ENCODE peak calls at places on chromosomes 13 and 19, in five cellular contexts. R, Q, G, Z and F are unnamed samples.

GRCh38 chr13:20160346-20161274 is at the start of gene GJA3:
- DNase-seq in Z (peak; percentile 72), Q (no peak), G (no peak), R (peak; percentile 60), F (no peak)

GRCh38 chr19:10454267-10454666 is 33.9 kb downstream of the PDE4A start:
- DNase-seq in R (no peak), Q (no peak), Z (no peak), G (no peak), F (peak; percentile 55)

GRCh38 chr19:24063312-24063711 is 23.7 kb upstream of the ZNF254 start:
- DNase-seq in Q (no peak), Z (no peak), G (no peak), R (no peak), F (no peak)

GRCh38 chr13:102675115-102675514 is 19.7 kb downstream of the METTL21C start:
- DNase-seq in G (no peak), Z (no peak), Q (no peak), R (no peak), F (no peak)

GRCh38 chr19:30133803-30134202 is 191.8 kb downstream of the URI1 start:
- DNase-seq in G (no peak), Q (no peak), R (no peak), Z (no peak), F (no peak)

GRCh38 chr13:37138169-37138568 is 32.7 kb upstream of the CSNK1A1L start:
- DNase-seq in Q (no peak), R (peak; percentile 23), G (no peak), Z (no peak), F (peak; percentile 22)

GRCh38 chr13:109157275-109157674 is 527.9 kb downstream of the MYO16 start:
- DNase-seq in R (peak; percentile 8), G (no peak), Q (no peak), Z (no peak), F (no peak)

GRCh38 chr19:49710372-49710951 is 19.5 kb downstream of the CPT1C start:
- DNase-seq in R (no peak), Z (no peak), G (no peak), Q (no peak), F (no peak)

GRCh38 chr13:98944336-98944735 is 33.5 kb downstream of the DOCK9 start:
- DNase-seq in Z (no peak), Q (no peak), R (peak; percentile 18), G (no peak), F (no peak)

GRCh38 chr13:78732445-78733017 is 73.6 kb upstream of the OBI1 start:
- DNase-seq in G (no peak), Z (no peak), Q (no peak), R (no peak), F (no peak)

DNA sequence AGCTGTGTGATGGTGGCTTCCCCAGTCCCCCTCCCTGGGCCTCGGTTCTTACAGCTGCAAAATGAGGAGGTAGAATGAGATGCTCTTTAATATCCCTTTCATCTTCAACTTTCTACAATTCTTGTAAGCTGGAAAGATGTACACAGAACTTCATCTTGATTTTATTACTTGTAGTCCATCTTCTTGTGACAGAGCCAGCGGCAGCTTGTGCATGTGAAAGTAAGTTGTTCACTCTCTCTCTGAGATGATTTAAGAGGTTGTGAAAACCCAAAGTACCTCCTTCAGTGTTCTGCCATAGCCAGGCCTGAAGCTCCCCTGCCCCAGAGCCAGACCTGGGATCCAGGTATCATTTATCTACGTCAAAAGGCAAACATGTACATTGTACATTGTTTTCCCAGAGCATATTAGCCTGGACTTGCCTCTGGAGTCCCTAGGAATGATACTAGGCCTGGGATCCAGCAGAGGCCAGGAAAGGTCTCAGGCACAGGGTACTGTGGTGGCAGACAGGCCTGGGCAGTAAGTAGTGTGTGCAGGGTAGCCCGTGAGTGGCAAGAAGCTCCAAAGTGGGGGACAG is 3.3 kb upstream of the UBE2L5 start:
- DNase-seq in Z (no peak), Q (no peak), R (no peak), G (no peak), F (no peak)
- H3K27ac ChIP-seq in Z (no peak overlapping the region), Q (no peak overlapping the region), R (no peak overlapping the region), G (no peak overlapping the region), F (no peak overlapping the region)

GRCh38 chr19:31152906-31153305 is 196.3 kb downstream of the TSHZ3 start:
- DNase-seq in Q (no peak), R (peak; percentile 22), Z (no peak), G (no peak), F (no peak)
- H3K27ac ChIP-seq in Q (no peak overlapping the region), R (peak overlapping the region; percentile 77), Z (no peak overlapping the region), G (no peak overlapping the region), F (no peak overlapping the region)

GRCh38 chr19:7869910-7870511 is 4.2 kb downstream of the PRR36 start:
- DNase-seq in G (peak; percentile 55), Z (no peak), R (peak; percentile 41), Q (no peak), F (no peak)
- H3K27ac ChIP-seq in G (no peak overlapping the region), Z (no peak overlapping the region), R (no peak overlapping the region), Q (peak overlapping the region; percentile 29), F (no peak overlapping the region)

DNA sequence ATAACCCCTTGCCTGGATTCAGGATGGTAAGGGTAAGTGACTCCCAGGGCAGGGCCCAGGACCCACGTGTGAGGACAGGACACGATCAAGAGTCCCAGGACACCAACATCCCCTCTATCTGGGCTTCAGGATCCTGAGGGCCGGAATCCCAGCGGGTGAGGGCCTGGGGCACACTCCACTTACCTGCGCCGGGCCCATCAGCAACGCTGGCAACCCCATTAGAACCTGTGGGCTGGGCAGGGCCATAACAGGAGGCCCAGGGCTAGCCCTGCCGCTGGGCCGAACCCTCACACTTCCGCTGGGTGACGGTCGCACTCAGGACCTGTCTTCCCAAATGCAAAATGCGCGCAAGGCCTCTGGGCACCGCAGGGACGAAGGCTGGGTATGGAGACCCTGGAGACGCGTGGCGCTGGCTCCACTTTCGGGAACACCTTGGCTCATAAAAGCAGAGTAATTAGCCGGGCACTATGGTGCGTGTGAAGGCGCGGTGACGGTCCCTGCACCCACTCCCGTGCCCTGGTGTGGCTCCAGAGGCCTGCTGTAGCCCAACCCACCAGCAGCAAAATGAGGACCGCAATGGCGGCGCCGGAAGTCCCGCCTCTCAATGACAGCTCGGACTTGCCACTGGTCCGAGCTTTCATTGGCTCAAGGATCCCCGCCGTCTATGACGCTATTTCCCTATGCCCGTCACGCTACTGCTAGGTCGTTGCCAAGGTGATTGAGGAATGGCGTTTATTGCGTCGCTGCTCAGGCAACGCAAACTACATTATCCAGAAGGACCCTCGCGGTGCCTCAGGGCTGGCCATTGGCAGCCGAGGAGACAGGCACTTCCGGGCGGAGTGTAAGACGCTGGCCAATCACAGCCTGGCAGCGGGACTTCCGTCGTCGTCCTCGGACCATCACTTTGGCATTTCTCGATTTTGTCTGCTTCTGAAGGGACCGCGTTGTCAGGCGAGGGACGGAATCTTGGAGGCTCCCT is at the start of gene ZNF132:
- DNase-seq in Z (peak; percentile 98), Q (peak; percentile 99), R (peak; percentile 98), G (peak; percentile 96), F (peak; percentile 91)
- H3K27ac ChIP-seq in Z (peak within 1 kb of the TSS; percentile 61), Q (peak within 1 kb of the TSS; percentile 81), R (peak within 1 kb of the TSS; percentile 60), G (peak within 1 kb of the TSS; percentile 81), F (no peak within 1 kb of the TSS)